ENCODE peak calls at places on chromosomes 13 and 19, in four cellular contexts. G, R, Z and Y are unnamed samples.

GRCh38 chr13:52845766-52846566 is 2.5 kb downstream of the PCDH8 start:
- DNase-seq in Z (peak; percentile 88), G (peak; percentile 89), R (no peak), Y (no peak)

GRCh38 chr13:110116072-110116487 is 190.9 kb downstream of the COL4A1 start:
- DNase-seq in G (peak; percentile 93), R (peak; percentile 60), Z (peak; percentile 77), Y (peak; percentile 92)

GRCh38 chr19:23699521-23699860 is 12.5 kb upstream of the ZNF675 start:
- DNase-seq in G (no peak), R (no peak), Z (peak; percentile 36), Y (peak; percentile 77)

GRCh38 chr13:99908129-99908805 is 63.3 kb downstream of the ZIC5 start:
- DNase-seq in R (no peak), G (no peak), Z (peak; percentile 20), Y (no peak)

GRCh38 chr19:6076675-6077463 is 33.4 kb downstream of the RFX2 start:
- DNase-seq in G (no peak), Z (no peak), R (peak; percentile 91), Y (peak; percentile 49)

GRCh38 chr19:2722541-2723344 is 1.6 kb upstream of the DIRAS1 start:
- DNase-seq in G (no peak), Z (no peak), R (peak; percentile 74), Y (peak; percentile 50)

GRCh38 chr19:51799311-51799997 is 4.5 kb downstream of the FPR3 start:
- DNase-seq in G (no peak), Z (no peak), R (peak; percentile 94), Y (peak; percentile 78)

GRCh38 chr13:26688286-26688685 is 72.3 kb downstream of the GPR12 start:
- DNase-seq in G (no peak), Z (no peak), R (no peak), Y (no peak)

GRCh38 chr19:53088091-53088490 is 15.1 kb downstream of the ZNF160 start:
- DNase-seq in R (peak; percentile 22), G (no peak), Z (no peak), Y (no peak)

GRCh38 chr13:102234618-102235017 is 167.2 kb downstream of the FGF14 start:
- DNase-seq in R (peak; percentile 1), Z (no peak), G (no peak), Y (peak; percentile 19)

GRCh38 chr13:105346141-105346766 is 1189.2 kb downstream of the EFNB2 start:
- DNase-seq in R (peak; percentile 90), Z (no peak), G (no peak), Y (peak; percentile 75)

GRCh38 chr13:41939403-41939802 is 21.5 kb downstream of the VWA8 start:
- DNase-seq in G (no peak), R (no peak), Z (no peak), Y (no peak)

GRCh38 chr13:40596484-40596883 is 70.0 kb downstream of the FOXO1 start:
- DNase-seq in R (no peak), G (no peak), Z (no peak), Y (no peak)
- H3K4me3 ChIP-seq in R (no peak overlapping the region), G (no peak overlapping the region), Z (no peak overlapping the region), Y (no peak overlapping the region)

GRCh38 chr19:34998777-34999497 is 1.2 kb upstream of the GRAMD1A start:
- DNase-seq in Z (no peak), G (peak; percentile 62), R (no peak), Y (no peak)
- H4K8ac ChIP-seq in Z (no peak overlapping the region), G (peak overlapping the region; percentile 90), R (peak overlapping the region; percentile 92), Y (peak overlapping the region; percentile 90)

DNA sequence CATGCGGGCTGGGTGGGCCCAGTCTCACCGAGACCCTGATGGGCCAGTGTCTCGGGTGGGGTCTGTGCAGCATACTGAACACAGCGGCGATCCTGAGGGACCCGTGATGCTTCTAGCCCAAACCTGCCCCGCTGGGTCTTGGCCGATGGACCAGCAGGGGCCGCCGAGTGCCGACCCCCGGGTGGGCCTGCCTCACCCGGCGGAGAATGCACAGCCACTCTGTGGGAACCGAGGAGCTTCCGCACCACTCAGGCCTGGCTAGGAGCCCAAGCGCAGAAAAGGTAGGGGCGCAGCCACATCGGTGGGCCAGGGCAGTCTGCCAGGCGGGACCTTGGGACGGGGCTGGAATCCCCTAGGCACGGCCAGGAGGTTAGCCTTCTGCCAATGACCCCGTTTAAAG is 72.6 kb downstream of the TEX26 start:
- DNase-seq in R (no peak), Z (no peak), G (peak; percentile 36), Y (no peak)
- H3K27me3 ChIP-seq in R (peaks cover 16% of the 10 kb centered on the region), Z (no peaks in the 10 kb centered on the region), G (no peaks in the 10 kb centered on the region), Y (no peaks in the 10 kb centered on the region)

DNA sequence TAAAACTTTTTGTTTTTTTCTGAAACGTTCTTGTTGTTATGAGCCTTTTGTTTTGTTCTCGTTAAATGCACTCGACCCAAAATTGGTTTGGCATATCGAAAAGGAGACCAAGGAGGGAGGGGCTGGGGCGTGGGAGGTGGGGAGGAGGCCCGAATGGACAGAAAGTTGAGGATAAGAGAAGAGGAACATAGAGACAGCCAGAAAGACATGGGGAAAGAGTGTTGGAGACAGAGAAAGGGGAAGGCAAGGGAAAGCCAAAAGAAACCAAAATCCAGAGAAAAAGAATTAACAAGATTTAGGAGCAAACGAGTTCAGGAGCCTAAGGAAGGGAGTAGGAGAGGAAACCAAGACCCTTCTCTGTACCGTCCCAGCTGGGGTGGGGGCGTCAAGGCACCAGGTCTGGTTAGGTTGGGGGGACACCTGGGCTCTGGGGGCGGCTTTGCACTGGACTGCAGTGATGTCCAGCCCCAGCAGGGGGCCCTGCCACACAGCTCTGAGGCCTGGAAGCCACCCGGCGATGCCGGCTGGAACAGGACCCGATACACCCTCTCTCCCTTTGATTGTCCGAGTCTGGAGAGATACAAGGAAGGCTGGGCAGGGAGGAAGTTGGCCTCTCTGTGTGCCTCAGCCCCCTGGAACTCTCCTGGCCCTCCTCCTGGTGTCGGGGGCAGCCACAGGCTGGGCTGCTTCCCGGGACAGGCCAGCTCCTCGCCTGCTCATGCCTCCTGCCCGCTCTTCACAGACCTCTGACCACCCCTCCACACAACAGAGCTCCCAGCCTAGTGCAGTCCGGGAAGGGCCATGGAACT is 11.6 kb upstream of the ASF1B start:
- DNase-seq in Z (peak; percentile 63), G (peak; percentile 73), R (peak; percentile 57), Y (peak; percentile 53)
- H3K4me3 ChIP-seq in Z (no peak overlapping the region), G (no peak overlapping the region), R (no peak overlapping the region), Y (no peak overlapping the region)

DNA sequence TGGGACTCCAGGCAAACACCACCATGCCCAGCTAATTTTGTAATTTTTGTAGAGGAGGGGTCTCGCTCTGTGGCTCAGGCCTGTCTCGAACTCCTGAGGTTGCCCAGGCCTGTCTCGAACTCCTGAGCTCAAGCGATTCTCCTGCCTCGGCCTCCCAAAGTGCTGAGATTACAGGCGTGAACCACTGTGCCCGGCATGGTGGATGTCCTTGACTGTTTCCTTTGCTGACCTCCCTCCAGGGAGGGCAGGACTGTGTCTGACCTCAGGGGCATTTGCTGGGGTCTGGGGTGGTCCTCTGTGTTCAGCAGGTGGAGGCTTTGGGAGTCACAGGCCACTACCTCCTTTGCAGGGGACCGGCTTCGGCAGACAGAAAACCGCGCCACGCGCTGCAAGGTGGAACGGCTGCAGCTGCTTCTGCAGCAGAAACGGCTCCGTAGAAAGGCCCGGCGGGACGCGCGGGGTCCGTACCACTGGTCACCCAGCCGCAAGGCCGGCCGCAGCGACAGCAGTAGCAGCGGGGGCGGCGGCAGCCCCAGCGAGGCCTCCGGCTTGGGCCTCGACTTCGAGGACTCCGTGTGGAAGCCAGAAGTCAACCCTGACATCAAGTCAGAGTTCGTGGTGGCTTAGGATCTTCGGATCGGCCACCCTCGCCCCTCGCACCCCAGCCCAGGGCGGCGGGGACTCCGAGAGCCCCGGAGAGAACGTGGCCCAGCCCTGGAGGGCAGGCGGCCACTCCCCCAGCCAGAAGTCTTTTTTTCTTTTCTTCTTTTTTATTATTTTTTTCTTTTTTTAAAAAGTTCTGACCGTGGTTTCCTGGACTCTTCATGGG is 8.5 kb downstream of the MIDN start:
- DNase-seq in R (no peak), Z (no peak), G (no peak), Y (no peak)
- H4K8ac ChIP-seq in R (no peak overlapping the region), Z (no peak overlapping the region), G (no peak overlapping the region), Y (no peak overlapping the region)